ENCODE peak calls at places on chromosomes 6 and 20, in six cellular contexts. One of them, this sample, is unnamed.

GRCh38 chr6:30881987-30882763 is 2.1 kb upstream of the DDR1 start:
- DNase-seq in fibroblast of lung: peak; percentile 72
- DNase-seq in body of pancreas: peak; percentile 34
- DNase-seq in hepatocyte: peak; percentile 56
- DNase-seq in ovary: peak; percentile 51
- DNase-seq in cardiac fibroblast: peak; percentile 51
- DNase-seq in this sample: no peak

GRCh38 chr20:42018979-42019378 is 400.8 kb upstream of the CHD6 start:
- DNase-seq in fibroblast of lung: no peak
- DNase-seq in body of pancreas: no peak
- DNase-seq in hepatocyte: no peak
- DNase-seq in ovary: no peak
- DNase-seq in cardiac fibroblast: no peak
- DNase-seq in this sample: no peak

GRCh38 chr6:127115032-127115661 is 3.3 kb upstream of the RSPO3 start:
- DNase-seq in fibroblast of lung: peak; percentile 23
- DNase-seq in body of pancreas: no peak
- DNase-seq in hepatocyte: no peak
- DNase-seq in ovary: no peak
- DNase-seq in cardiac fibroblast: peak; percentile 40
- DNase-seq in this sample: no peak

GRCh38 chr6:87905101-87905517 is 142.5 kb upstream of the SPACA1 start:
- DNase-seq in fibroblast of lung: no peak
- DNase-seq in body of pancreas: no peak
- DNase-seq in hepatocyte: no peak
- DNase-seq in ovary: no peak
- DNase-seq in cardiac fibroblast: no peak
- DNase-seq in this sample: no peak

GRCh38 chr6:34709386-34709785 is 12.8 kb upstream of the ILRUN start:
- DNase-seq in fibroblast of lung: peak; percentile 76
- DNase-seq in body of pancreas: peak; percentile 90
- DNase-seq in hepatocyte: peak; percentile 44
- DNase-seq in ovary: peak; percentile 89
- DNase-seq in cardiac fibroblast: peak; percentile 37
- DNase-seq in this sample: no peak

GRCh38 chr6:56093776-56094175 is 153.6 kb downstream of the COL21A1 start:
- DNase-seq in fibroblast of lung: no peak
- DNase-seq in body of pancreas: no peak
- DNase-seq in hepatocyte: no peak
- DNase-seq in ovary: no peak
- DNase-seq in cardiac fibroblast: no peak
- DNase-seq in this sample: no peak

GRCh38 chr6:132259070-132259469 is 142.2 kb downstream of the MOXD1 start:
- DNase-seq in fibroblast of lung: peak; percentile 30
- DNase-seq in body of pancreas: no peak
- DNase-seq in hepatocyte: peak; percentile 19
- DNase-seq in ovary: no peak
- DNase-seq in cardiac fibroblast: peak; percentile 71
- DNase-seq in this sample: no peak

GRCh38 chr20:58482416-58482815 is 32.8 kb downstream of the APCDD1L start:
- DNase-seq in fibroblast of lung: peak; percentile 43
- DNase-seq in body of pancreas: no peak
- DNase-seq in hepatocyte: no peak
- DNase-seq in ovary: no peak
- DNase-seq in cardiac fibroblast: peak; percentile 44
- DNase-seq in this sample: no peak

GRCh38 chr20:17615645-17616479 is 46.0 kb downstream of the DSTN start:
- DNase-seq in fibroblast of lung: no peak
- DNase-seq in body of pancreas: peak; percentile 26
- DNase-seq in hepatocyte: no peak
- DNase-seq in ovary: no peak
- DNase-seq in cardiac fibroblast: no peak
- DNase-seq in this sample: no peak

GRCh38 chr6:29631209-29631810 is 1.7 kb downstream of the GABBR1 start:
- DNase-seq in fibroblast of lung: peak; percentile 41
- DNase-seq in body of pancreas: no peak
- DNase-seq in hepatocyte: peak; percentile 38
- DNase-seq in ovary: peak; percentile 32
- DNase-seq in cardiac fibroblast: no peak
- DNase-seq in this sample: no peak
- H3K4me3 ChIP-seq in fibroblast of lung: peak overlapping the region; percentile 71
- H3K4me3 ChIP-seq in body of pancreas: no peak overlapping the region
- H3K4me3 ChIP-seq in hepatocyte: no peak overlapping the region
- H3K4me3 ChIP-seq in ovary: no peak overlapping the region
- H3K4me3 ChIP-seq in cardiac fibroblast: peak overlapping the region; percentile 15
- H3K4me3 ChIP-seq in this sample: peak overlapping the region; percentile 79

GRCh38 chr6:17907467-17908229 is 79.8 kb downstream of the KIF13A start:
- DNase-seq in fibroblast of lung: peak; percentile 98
- DNase-seq in body of pancreas: peak; percentile 25
- DNase-seq in hepatocyte: peak; percentile 64
- DNase-seq in ovary: peak; percentile 26
- DNase-seq in cardiac fibroblast: peak; percentile 100
- DNase-seq in this sample: peak; percentile 97
- TF ChIP-seq CTCF in fibroblast of lung: peak; percentile 26
- TF ChIP-seq CTCF in body of pancreas: no peak
- TF ChIP-seq CTCF in hepatocyte: no peak
- TF ChIP-seq CTCF in ovary: no peak
- TF ChIP-seq CTCF in cardiac fibroblast: peak; percentile 39
- TF ChIP-seq CTCF in this sample: peak; percentile 35

GRCh38 chr6:28747083-28747630 is 176.6 kb downstream of the TRIM27 start:
- DNase-seq in fibroblast of lung: no peak
- DNase-seq in body of pancreas: no peak
- DNase-seq in hepatocyte: no peak
- DNase-seq in ovary: no peak
- DNase-seq in cardiac fibroblast: no peak
- DNase-seq in this sample: no peak
- H3K4me3 ChIP-seq in fibroblast of lung: peak overlapping the region; percentile 27
- H3K4me3 ChIP-seq in body of pancreas: no peak overlapping the region
- H3K4me3 ChIP-seq in hepatocyte: no peak overlapping the region
- H3K4me3 ChIP-seq in ovary: no peak overlapping the region
- H3K4me3 ChIP-seq in cardiac fibroblast: no peak overlapping the region
- H3K4me3 ChIP-seq in this sample: no peak overlapping the region

DNA sequence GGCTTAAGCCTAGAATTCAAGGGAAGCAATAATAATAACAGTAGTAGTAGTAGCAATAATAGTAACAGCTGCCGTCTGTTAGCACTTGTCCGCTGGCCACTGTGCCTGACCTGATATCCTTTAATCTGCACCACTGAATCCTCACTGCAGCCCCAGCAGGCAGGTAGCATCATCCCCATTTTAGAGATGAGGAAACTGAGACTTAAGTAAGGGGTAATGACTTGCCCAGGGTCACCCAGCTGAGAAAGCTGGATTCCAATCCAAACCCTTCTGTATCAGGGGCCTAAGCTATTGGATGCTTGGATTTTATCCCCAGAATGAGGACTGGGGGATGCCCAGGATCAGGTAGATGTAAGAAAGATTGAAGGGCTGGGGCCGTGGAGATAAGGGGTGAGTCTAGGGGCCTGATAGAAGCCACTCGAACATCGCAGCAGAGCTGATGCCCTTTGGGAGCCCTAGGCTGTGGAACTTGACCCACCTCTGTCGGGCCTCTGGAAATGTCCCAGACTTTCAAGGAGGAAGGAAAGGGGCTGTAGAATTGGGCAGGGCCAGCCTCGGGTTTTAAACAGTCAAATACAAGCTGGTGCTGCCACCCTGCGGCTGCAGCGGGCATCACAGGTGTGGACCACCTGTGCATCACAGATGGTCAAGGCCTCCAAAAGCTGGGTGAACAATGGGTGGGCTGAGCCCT is 102.1 kb upstream of the MYL9 start:
- DNase-seq in fibroblast of lung: peak; percentile 25
- DNase-seq in body of pancreas: peak; percentile 74
- DNase-seq in hepatocyte: peak; percentile 74
- DNase-seq in ovary: peak; percentile 62
- DNase-seq in cardiac fibroblast: peak; percentile 67
- DNase-seq in this sample: no peak
- TF ChIP-seq CTCF in fibroblast of lung: peak; percentile 74
- TF ChIP-seq CTCF in body of pancreas: peak; percentile 83
- TF ChIP-seq CTCF in hepatocyte: peak; percentile 83
- TF ChIP-seq CTCF in ovary: peak; percentile 43
- TF ChIP-seq CTCF in cardiac fibroblast: peak; percentile 87
- TF ChIP-seq CTCF in this sample: peak; percentile 89

DNA sequence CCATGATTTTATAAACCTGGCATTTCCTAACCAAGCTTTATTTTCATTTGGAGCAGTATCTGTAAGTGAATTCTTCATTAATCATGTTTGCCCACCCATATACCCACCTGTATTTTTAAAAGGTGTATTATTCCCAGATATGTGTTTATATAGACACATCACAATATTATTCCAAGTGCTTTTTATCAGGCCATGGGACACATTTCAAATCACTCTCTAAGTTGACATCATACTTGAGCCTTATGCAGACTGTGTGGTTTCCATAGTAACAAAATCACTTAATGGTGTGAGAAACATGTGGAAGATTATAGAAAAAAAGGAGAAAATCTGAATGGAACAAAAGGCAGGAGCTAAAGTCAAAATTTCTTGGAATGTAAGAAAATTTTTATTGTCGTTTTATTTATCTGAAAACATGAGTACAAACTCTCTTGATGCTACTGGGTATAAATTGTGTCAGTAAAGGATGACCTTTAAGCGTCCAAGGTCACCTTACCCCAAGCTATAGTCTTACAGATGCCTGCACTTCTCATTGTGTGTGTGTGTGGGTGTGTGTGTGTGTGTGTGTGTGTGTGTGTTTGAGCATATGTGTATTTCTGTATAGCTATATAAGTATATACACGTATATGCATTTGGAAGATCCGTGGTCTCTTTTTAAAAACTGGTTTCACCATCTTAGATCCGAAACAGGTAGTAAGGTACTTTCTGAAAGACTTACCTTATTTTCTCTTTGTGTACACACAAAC is 79.8 kb upstream of the CCN6 start:
- DNase-seq in fibroblast of lung: peak; percentile 82
- DNase-seq in body of pancreas: no peak
- DNase-seq in hepatocyte: no peak
- DNase-seq in ovary: no peak
- DNase-seq in cardiac fibroblast: peak; percentile 82
- DNase-seq in this sample: no peak
- H3K4me3 ChIP-seq in fibroblast of lung: peak overlapping the region; percentile 39
- H3K4me3 ChIP-seq in body of pancreas: no peak overlapping the region
- H3K4me3 ChIP-seq in hepatocyte: no peak overlapping the region
- H3K4me3 ChIP-seq in ovary: no peak overlapping the region
- H3K4me3 ChIP-seq in cardiac fibroblast: no peak overlapping the region
- H3K4me3 ChIP-seq in this sample: no peak overlapping the region

GRCh38 chr20:50151034-50151743 is 2.3 kb downstream of the PEDS1 start:
- DNase-seq in fibroblast of lung: no peak
- DNase-seq in body of pancreas: peak; percentile 57
- DNase-seq in hepatocyte: no peak
- DNase-seq in ovary: no peak
- DNase-seq in cardiac fibroblast: peak; percentile 42
- DNase-seq in this sample: no peak

GRCh38 chr20:50153500-50154377 is at the start of gene PEDS1:
- DNase-seq in fibroblast of lung: peak; percentile 90
- DNase-seq in body of pancreas: peak; percentile 91
- DNase-seq in hepatocyte: peak; percentile 97
- DNase-seq in ovary: peak; percentile 93
- DNase-seq in cardiac fibroblast: peak; percentile 84
- DNase-seq in this sample: no peak

GRCh38 chr20:50153153-50153499 is 397 bp downstream of the PEDS1 start:
- DNase-seq in fibroblast of lung: no peak
- DNase-seq in body of pancreas: no peak
- DNase-seq in hepatocyte: no peak
- DNase-seq in ovary: no peak
- DNase-seq in cardiac fibroblast: no peak
- DNase-seq in this sample: no peak

GRCh38 chr20:50149481-50150254 is 3.9 kb downstream of the PEDS1 start:
- DNase-seq in fibroblast of lung: no peak
- DNase-seq in body of pancreas: peak; percentile 65
- DNase-seq in hepatocyte: no peak
- DNase-seq in ovary: no peak
- DNase-seq in cardiac fibroblast: no peak
- DNase-seq in this sample: no peak

GRCh38 chr20:50152394-50153152 is 950 bp downstream of the PEDS1 start:
- DNase-seq in fibroblast of lung: no peak
- DNase-seq in body of pancreas: no peak
- DNase-seq in hepatocyte: peak; percentile 65
- DNase-seq in ovary: no peak
- DNase-seq in cardiac fibroblast: peak; percentile 19
- DNase-seq in this sample: no peak
- TF ChIP-seq CTCF in fibroblast of lung: no peak
- TF ChIP-seq CTCF in body of pancreas: no peak
- TF ChIP-seq CTCF in hepatocyte: peak; percentile 31
- TF ChIP-seq CTCF in ovary: no peak
- TF ChIP-seq CTCF in cardiac fibroblast: no peak
- TF ChIP-seq CTCF in this sample: no peak

GRCh38 chr6:149686230-149686629 is 31.7 kb downstream of the LATS1 start:
- DNase-seq in fibroblast of lung: no peak
- DNase-seq in body of pancreas: no peak
- DNase-seq in hepatocyte: no peak
- DNase-seq in ovary: no peak
- DNase-seq in cardiac fibroblast: no peak
- DNase-seq in this sample: no peak
- H3K4me3 ChIP-seq in fibroblast of lung: no peak overlapping the region
- H3K4me3 ChIP-seq in body of pancreas: no peak overlapping the region
- H3K4me3 ChIP-seq in hepatocyte: no peak overlapping the region
- H3K4me3 ChIP-seq in ovary: no peak overlapping the region
- H3K4me3 ChIP-seq in cardiac fibroblast: no peak overlapping the region
- H3K4me3 ChIP-seq in this sample: no peak overlapping the region

GRCh38 chr6:169997930-169998218 is 246.5 kb downstream of the ERMARD start:
- DNase-seq in fibroblast of lung: no peak
- DNase-seq in body of pancreas: no peak
- DNase-seq in hepatocyte: no peak
- DNase-seq in ovary: no peak
- DNase-seq in cardiac fibroblast: no peak
- DNase-seq in this sample: no peak

GRCh38 chr6:169996652-169997051 is 245.2 kb downstream of the ERMARD start:
- DNase-seq in fibroblast of lung: no peak
- DNase-seq in body of pancreas: no peak
- DNase-seq in hepatocyte: no peak
- DNase-seq in ovary: no peak
- DNase-seq in cardiac fibroblast: no peak
- DNase-seq in this sample: no peak

GRCh38 chr6:169999367-169999766 is 247.9 kb downstream of the ERMARD start:
- DNase-seq in fibroblast of lung: no peak
- DNase-seq in body of pancreas: no peak
- DNase-seq in hepatocyte: no peak
- DNase-seq in ovary: no peak
- DNase-seq in cardiac fibroblast: no peak
- DNase-seq in this sample: no peak

GRCh38 chr6:169998457-169998856 is 247.0 kb downstream of the ERMARD start:
- DNase-seq in fibroblast of lung: no peak
- DNase-seq in body of pancreas: no peak
- DNase-seq in hepatocyte: no peak
- DNase-seq in ovary: no peak
- DNase-seq in cardiac fibroblast: no peak
- DNase-seq in this sample: no peak

GRCh38 chr6:169997187-169997929 is 245.9 kb downstream of the ERMARD start:
- DNase-seq in fibroblast of lung: no peak
- DNase-seq in body of pancreas: no peak
- DNase-seq in hepatocyte: no peak
- DNase-seq in ovary: no peak
- DNase-seq in cardiac fibroblast: no peak
- DNase-seq in this sample: no peak
- TF ChIP-seq CTCF in fibroblast of lung: no peak
- TF ChIP-seq CTCF in body of pancreas: no peak
- TF ChIP-seq CTCF in hepatocyte: no peak
- TF ChIP-seq CTCF in ovary: no peak
- TF ChIP-seq CTCF in cardiac fibroblast: no peak
- TF ChIP-seq CTCF in this sample: no peak

This sample was measured in AG04449.